ENCODE peak calls at places on chromosomes 7 and 10, in five cellular contexts. One of them, this sample, is unnamed.

GRCh38 chr7:94182721-94183120 is 178.6 kb upstream of the BET1 start:
- DNase-seq in CD4-positive, CD25-positive, alpha-beta regulatory T cell: no peak
- DNase-seq in coronary artery: no peak
- DNase-seq in A549: no peak
- DNase-seq in hepatocyte: no peak
- DNase-seq in this sample: no peak

GRCh38 chr10:29386347-29386999 is 97.6 kb downstream of the LYZL1 start:
- DNase-seq in CD4-positive, CD25-positive, alpha-beta regulatory T cell: no peak
- DNase-seq in coronary artery: no peak
- DNase-seq in A549: peak; percentile 40
- DNase-seq in hepatocyte: peak; percentile 37
- DNase-seq in this sample: no peak

GRCh38 chr7:30727061-30727945 is 24.6 kb upstream of the INMT start:
- DNase-seq in CD4-positive, CD25-positive, alpha-beta regulatory T cell: peak; percentile 19
- DNase-seq in coronary artery: no peak
- DNase-seq in A549: no peak
- DNase-seq in hepatocyte: no peak
- DNase-seq in this sample: peak; percentile 41

GRCh38 chr7:74312418-74313021 is 23.3 kb downstream of the CLIP2 start:
- DNase-seq in CD4-positive, CD25-positive, alpha-beta regulatory T cell: no peak
- DNase-seq in coronary artery: no peak
- DNase-seq in A549: no peak
- DNase-seq in hepatocyte: no peak
- DNase-seq in this sample: no peak

GRCh38 chr10:128712661-128713060 is 586.4 kb upstream of the MKI67 start:
- DNase-seq in CD4-positive, CD25-positive, alpha-beta regulatory T cell: no peak
- DNase-seq in coronary artery: no peak
- DNase-seq in A549: no peak
- DNase-seq in hepatocyte: no peak
- DNase-seq in this sample: no peak

GRCh38 chr7:73978681-73979563 is 49.1 kb upstream of the ELN start:
- DNase-seq in CD4-positive, CD25-positive, alpha-beta regulatory T cell: no peak
- DNase-seq in coronary artery: peak; percentile 68
- DNase-seq in A549: peak; percentile 90
- DNase-seq in hepatocyte: peak; percentile 83
- DNase-seq in this sample: no peak

GRCh38 chr10:68665841-68666240 is 55.2 kb upstream of the CCAR1 start:
- DNase-seq in CD4-positive, CD25-positive, alpha-beta regulatory T cell: no peak
- DNase-seq in coronary artery: no peak
- DNase-seq in A549: no peak
- DNase-seq in hepatocyte: no peak
- DNase-seq in this sample: no peak

GRCh38 chr7:25124485-25125136 is 449 bp downstream of the CYCS start:
- DNase-seq in CD4-positive, CD25-positive, alpha-beta regulatory T cell: no peak
- DNase-seq in coronary artery: no peak
- DNase-seq in A549: no peak
- DNase-seq in hepatocyte: no peak
- DNase-seq in this sample: no peak

GRCh38 chr7:2939193-2939885 is 95.2 kb upstream of the GNA12 start:
- DNase-seq in CD4-positive, CD25-positive, alpha-beta regulatory T cell: no peak
- DNase-seq in coronary artery: peak; percentile 59
- DNase-seq in A549: no peak
- DNase-seq in hepatocyte: no peak
- DNase-seq in this sample: no peak

GRCh38 chr7:32108651-32109050 is 38.4 kb upstream of the PDE1C start:
- DNase-seq in CD4-positive, CD25-positive, alpha-beta regulatory T cell: no peak
- DNase-seq in coronary artery: no peak
- DNase-seq in A549: no peak
- DNase-seq in hepatocyte: no peak
- DNase-seq in this sample: no peak

GRCh38 chr10:71848325-71849277 is 2.5 kb downstream of the PSAP start:
- DNase-seq in CD4-positive, CD25-positive, alpha-beta regulatory T cell: no peak
- DNase-seq in coronary artery: no peak
- DNase-seq in A549: no peak
- DNase-seq in hepatocyte: no peak
- DNase-seq in this sample: no peak

GRCh38 chr7:5064391-5065106 is 18.9 kb downstream of the RBAK start:
- DNase-seq in CD4-positive, CD25-positive, alpha-beta regulatory T cell: no peak
- DNase-seq in coronary artery: no peak
- DNase-seq in A549: no peak
- DNase-seq in hepatocyte: no peak
- DNase-seq in this sample: no peak

GRCh38 chr10:88198023-88198422 is 334.6 kb downstream of the PTEN start:
- DNase-seq in CD4-positive, CD25-positive, alpha-beta regulatory T cell: no peak
- DNase-seq in coronary artery: no peak
- DNase-seq in A549: no peak
- DNase-seq in hepatocyte: no peak
- DNase-seq in this sample: no peak

GRCh38 chr10:73096041-73096451 is 620 bp downstream of the P4HA1 start:
- DNase-seq in CD4-positive, CD25-positive, alpha-beta regulatory T cell: peak; percentile 51
- DNase-seq in coronary artery: peak; percentile 82
- DNase-seq in A549: peak; percentile 60
- DNase-seq in hepatocyte: peak; percentile 86
- DNase-seq in this sample: peak; percentile 59

GRCh38 chr10:72291019-72291532 is 17.4 kb downstream of the DDIT4 start:
- DNase-seq in CD4-positive, CD25-positive, alpha-beta regulatory T cell: no peak
- DNase-seq in coronary artery: no peak
- DNase-seq in A549: no peak
- DNase-seq in hepatocyte: no peak
- DNase-seq in this sample: peak; percentile 34

GRCh38 chr7:135282621-135283295 is 49.1 kb downstream of the STRA8 start:
- DNase-seq in CD4-positive, CD25-positive, alpha-beta regulatory T cell: no peak
- DNase-seq in coronary artery: no peak
- DNase-seq in A549: no peak
- DNase-seq in hepatocyte: no peak
- DNase-seq in this sample: no peak

GRCh38 chr7:104982773-104983619 is 31.0 kb upstream of the KMT2E start:
- DNase-seq in CD4-positive, CD25-positive, alpha-beta regulatory T cell: no peak
- DNase-seq in coronary artery: no peak
- DNase-seq in A549: no peak
- DNase-seq in hepatocyte: no peak
- DNase-seq in this sample: no peak
- H3K27ac ChIP-seq in CD4-positive, CD25-positive, alpha-beta regulatory T cell: peak overlapping the region; percentile 98
- H3K27ac ChIP-seq in coronary artery: peak overlapping the region; percentile 96
- H3K27ac ChIP-seq in A549: peak overlapping the region; percentile 97
- H3K27ac ChIP-seq in hepatocyte: peak overlapping the region; percentile 96
- H3K27ac ChIP-seq in this sample: peak overlapping the region; percentile 98

DNA sequence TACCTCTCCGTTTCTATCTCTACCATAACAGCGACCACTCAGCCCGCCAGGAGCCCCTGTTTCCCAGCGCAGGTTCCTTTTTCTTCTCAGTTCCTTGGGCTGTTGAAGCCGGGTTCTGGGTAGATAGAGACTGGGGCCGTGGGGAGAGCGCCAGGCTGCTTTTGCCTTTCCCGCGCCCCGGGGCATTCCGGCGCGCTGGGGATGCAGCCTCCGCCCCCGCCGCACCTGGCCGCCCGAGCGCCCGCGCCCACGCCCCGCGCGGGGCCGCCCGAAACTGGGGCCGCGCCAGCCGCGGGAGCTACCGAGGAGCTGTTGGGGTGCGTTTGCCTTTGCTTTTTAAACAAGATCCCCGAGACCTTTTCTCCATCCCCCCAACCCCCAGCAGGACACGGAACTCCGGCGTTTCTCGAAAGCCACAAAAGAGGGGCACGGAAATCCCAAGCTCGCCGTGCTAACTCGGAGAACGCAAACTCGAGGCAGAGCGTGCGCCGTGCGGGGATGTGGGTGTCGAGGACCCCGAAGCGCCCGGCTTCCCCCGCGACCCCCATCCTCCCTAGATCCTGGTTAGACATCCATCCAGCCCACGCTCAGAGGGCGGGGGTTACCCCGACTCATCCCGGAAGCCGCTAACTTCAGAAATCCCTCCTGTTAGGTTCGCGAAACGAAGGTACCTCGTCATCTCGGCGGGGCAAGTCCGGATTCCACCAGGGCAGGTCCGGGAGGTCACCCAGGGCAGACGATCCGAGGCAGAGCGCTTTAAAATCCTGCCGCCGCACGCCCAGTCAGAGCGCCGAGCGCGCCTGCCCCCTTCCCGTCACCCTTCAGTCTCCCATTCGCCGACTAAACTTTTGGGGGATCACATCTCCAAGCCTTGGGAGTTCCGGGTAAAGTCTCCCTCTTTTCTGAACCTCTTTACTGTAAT is 1.0 kb downstream of the GRM8 start:
- DNase-seq in CD4-positive, CD25-positive, alpha-beta regulatory T cell: no peak
- DNase-seq in coronary artery: no peak
- DNase-seq in A549: peak; percentile 15
- DNase-seq in hepatocyte: peak; percentile 21
- DNase-seq in this sample: no peak
- H3K4me3 ChIP-seq in CD4-positive, CD25-positive, alpha-beta regulatory T cell: peak overlapping the region; percentile 59
- H3K4me3 ChIP-seq in coronary artery: peak overlapping the region; percentile 84
- H3K4me3 ChIP-seq in A549: peak overlapping the region; percentile 56
- H3K4me3 ChIP-seq in hepatocyte: peak overlapping the region; percentile 86
- H3K4me3 ChIP-seq in this sample: peak overlapping the region; percentile 81

GRCh38 chr10:5566606-5567005 is 41.8 kb downstream of the CALML3 start:
- DNase-seq in CD4-positive, CD25-positive, alpha-beta regulatory T cell: no peak
- DNase-seq in coronary artery: peak; percentile 11
- DNase-seq in A549: no peak
- DNase-seq in hepatocyte: no peak
- DNase-seq in this sample: no peak

GRCh38 chr10:5564537-5565204 is 39.9 kb downstream of the CALML3 start:
- DNase-seq in CD4-positive, CD25-positive, alpha-beta regulatory T cell: no peak
- DNase-seq in coronary artery: peak; percentile 60
- DNase-seq in A549: no peak
- DNase-seq in hepatocyte: no peak
- DNase-seq in this sample: no peak

GRCh38 chr10:5563991-5564536 is 39.3 kb downstream of the CALML3 start:
- DNase-seq in CD4-positive, CD25-positive, alpha-beta regulatory T cell: peak; percentile 8
- DNase-seq in coronary artery: peak; percentile 72
- DNase-seq in A549: no peak
- DNase-seq in hepatocyte: no peak
- DNase-seq in this sample: no peak

GRCh38 chr10:5565671-5566581 is 41.2 kb downstream of the CALML3 start:
- DNase-seq in CD4-positive, CD25-positive, alpha-beta regulatory T cell: no peak
- DNase-seq in coronary artery: peak; percentile 68
- DNase-seq in A549: no peak
- DNase-seq in hepatocyte: no peak
- DNase-seq in this sample: no peak

DNA sequence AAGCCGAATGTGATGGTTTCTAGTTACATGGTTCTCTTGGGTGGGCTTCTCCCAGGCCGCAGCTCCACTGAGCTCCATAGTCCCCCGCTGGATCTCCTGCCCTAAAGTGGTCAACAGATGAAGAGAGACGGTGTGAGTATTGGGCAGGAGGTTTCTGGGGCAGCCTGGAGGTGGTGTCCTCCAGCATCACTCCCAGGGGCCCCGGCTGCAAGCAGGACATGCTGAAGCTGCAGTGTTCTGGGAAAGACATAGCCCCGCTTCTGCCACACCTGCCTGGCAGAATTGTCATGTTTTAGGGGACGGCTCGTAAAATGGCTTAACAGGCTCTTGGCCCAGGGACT is 40.4 kb downstream of the CALML3 start:
- DNase-seq in CD4-positive, CD25-positive, alpha-beta regulatory T cell: no peak
- DNase-seq in coronary artery: peak; percentile 56
- DNase-seq in A549: no peak
- DNase-seq in hepatocyte: no peak
- DNase-seq in this sample: no peak
- H3K27ac ChIP-seq in CD4-positive, CD25-positive, alpha-beta regulatory T cell: peak overlapping the region; percentile 76
- H3K27ac ChIP-seq in coronary artery: no peak overlapping the region
- H3K27ac ChIP-seq in A549: peak overlapping the region; percentile 9
- H3K27ac ChIP-seq in hepatocyte: no peak overlapping the region
- H3K27ac ChIP-seq in this sample: peak overlapping the region; percentile 74

DNA sequence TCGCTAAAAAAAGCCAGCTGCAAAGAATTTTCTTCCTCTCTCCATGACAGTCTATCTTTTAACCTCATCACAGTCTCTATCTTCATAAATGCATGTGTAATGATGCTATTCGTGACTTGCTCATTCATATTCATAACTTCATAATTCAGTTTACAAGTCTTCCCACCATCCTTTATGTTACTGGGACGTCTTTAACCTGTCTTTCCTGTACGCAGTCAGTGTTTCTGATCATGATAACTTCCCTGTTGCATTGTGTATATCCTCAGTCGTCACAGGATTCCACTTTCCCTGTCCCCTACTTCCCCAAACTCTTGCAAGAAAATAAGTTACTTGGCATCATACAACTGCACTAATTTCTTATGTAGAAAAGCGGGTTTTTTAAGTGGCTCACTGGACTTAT is 165.6 kb upstream of the ASAH2 start:
- DNase-seq in CD4-positive, CD25-positive, alpha-beta regulatory T cell: no peak
- DNase-seq in coronary artery: no peak
- DNase-seq in A549: no peak
- DNase-seq in hepatocyte: no peak
- DNase-seq in this sample: no peak
- H3K4me3 ChIP-seq in CD4-positive, CD25-positive, alpha-beta regulatory T cell: peak overlapping the region; percentile 96
- H3K4me3 ChIP-seq in coronary artery: peak overlapping the region; percentile 83
- H3K4me3 ChIP-seq in A549: peak overlapping the region; percentile 58
- H3K4me3 ChIP-seq in hepatocyte: no peak overlapping the region
- H3K4me3 ChIP-seq in this sample: no peak overlapping the region

GRCh38 chr10:98382691-98383101 is 32.3 kb downstream of the PYROXD2 start:
- DNase-seq in CD4-positive, CD25-positive, alpha-beta regulatory T cell: no peak
- DNase-seq in coronary artery: no peak
- DNase-seq in A549: no peak
- DNase-seq in hepatocyte: no peak
- DNase-seq in this sample: no peak
- H3K27ac ChIP-seq in CD4-positive, CD25-positive, alpha-beta regulatory T cell: no peak overlapping the region
- H3K27ac ChIP-seq in coronary artery: no peak overlapping the region
- H3K27ac ChIP-seq in A549: peak overlapping the region; percentile 32
- H3K27ac ChIP-seq in hepatocyte: no peak overlapping the region
- H3K27ac ChIP-seq in this sample: no peak overlapping the region

DNA sequence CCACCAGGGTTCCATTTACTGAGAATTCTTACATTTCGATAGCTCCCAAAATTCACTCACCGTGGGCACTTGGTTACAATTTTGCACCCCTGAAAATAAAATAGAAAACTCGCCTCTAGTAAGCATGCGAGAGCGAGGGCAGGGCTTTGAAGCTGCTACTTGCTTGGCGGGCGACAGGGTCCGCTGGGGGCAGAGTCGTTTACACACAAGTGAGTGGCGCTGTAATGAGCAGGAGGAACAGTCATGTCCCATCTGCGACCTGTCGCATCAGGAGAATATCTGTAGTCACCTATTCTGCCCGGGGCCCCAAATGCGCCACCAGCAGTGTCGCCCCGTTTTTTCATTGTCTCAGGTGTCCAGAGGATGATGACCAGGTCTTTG is 1.2 kb upstream of the MEOX2 start:
- DNase-seq in CD4-positive, CD25-positive, alpha-beta regulatory T cell: no peak
- DNase-seq in coronary artery: no peak
- DNase-seq in A549: no peak
- DNase-seq in hepatocyte: no peak
- DNase-seq in this sample: no peak
- H3K4me3 ChIP-seq in CD4-positive, CD25-positive, alpha-beta regulatory T cell: no peak overlapping the region
- H3K4me3 ChIP-seq in coronary artery: peak overlapping the region; percentile 92
- H3K4me3 ChIP-seq in A549: no peak overlapping the region
- H3K4me3 ChIP-seq in hepatocyte: no peak overlapping the region
- H3K4me3 ChIP-seq in this sample: no peak overlapping the region

GRCh38 chr7:92763636-92764423 is 72.5 kb downstream of the CDK6 start:
- DNase-seq in CD4-positive, CD25-positive, alpha-beta regulatory T cell: no peak
- DNase-seq in coronary artery: no peak
- DNase-seq in A549: peak; percentile 78
- DNase-seq in hepatocyte: peak; percentile 76
- DNase-seq in this sample: no peak

GRCh38 chr7:92767427-92767826 is 68.9 kb downstream of the CDK6 start:
- DNase-seq in CD4-positive, CD25-positive, alpha-beta regulatory T cell: no peak
- DNase-seq in coronary artery: no peak
- DNase-seq in A549: no peak
- DNase-seq in hepatocyte: no peak
- DNase-seq in this sample: no peak

GRCh38 chr7:92765725-92766124 is 70.6 kb downstream of the CDK6 start:
- DNase-seq in CD4-positive, CD25-positive, alpha-beta regulatory T cell: no peak
- DNase-seq in coronary artery: no peak
- DNase-seq in A549: no peak
- DNase-seq in hepatocyte: peak; percentile 51
- DNase-seq in this sample: no peak

GRCh38 chr7:92768501-92769360 is 67.6 kb downstream of the CDK6 start:
- DNase-seq in CD4-positive, CD25-positive, alpha-beta regulatory T cell: no peak
- DNase-seq in coronary artery: no peak
- DNase-seq in A549: no peak
- DNase-seq in hepatocyte: no peak
- DNase-seq in this sample: no peak

GRCh38 chr7:92766461-92767003 is 69.8 kb downstream of the CDK6 start:
- DNase-seq in CD4-positive, CD25-positive, alpha-beta regulatory T cell: no peak
- DNase-seq in coronary artery: no peak
- DNase-seq in A549: peak; percentile 24
- DNase-seq in hepatocyte: peak; percentile 56
- DNase-seq in this sample: no peak
- H3K27ac ChIP-seq in CD4-positive, CD25-positive, alpha-beta regulatory T cell: no peak overlapping the region
- H3K27ac ChIP-seq in coronary artery: peak overlapping the region; percentile 51
- H3K27ac ChIP-seq in A549: peak overlapping the region; percentile 84
- H3K27ac ChIP-seq in hepatocyte: peak overlapping the region; percentile 86
- H3K27ac ChIP-seq in this sample: no peak overlapping the region